ENCODE peak calls at places on chromosome 22, in ten cellular contexts. D is PC-3; Z is mammary epithelial cell; W is GM03348; O is NCI-H1436 treated with DMSO at 0.1 percent for 48 hours; A is activated T-helper 1 cell treated with anti-CD3 and anti-CD28 coated beads, Interleukin-2, amount 50 U/mL, for 16 hours; H is EL; J is cardiac septum; V is ELR; G is stimulated activated CD4-positive, alpha-beta T cell treated with anti-CD3 and anti-CD28 coated beads, Interleukin-15, amount 100 ng/mL, for 48 hours. L is an unnamed sample.

GRCh38 chr22:30241576-30242371 is 4.8 kb downstream of the LIF start:
- DNase-seq in D (no peak), Z (peak), W (no peak), O (no peak), A (no peak), H (no peak), J (no peak), V (no peak), G (no peak), L (no peak)

GRCh38 chr22:41092847-41093371 is 517 bp downstream of the EP300 start:
- DNase-seq in D (peak), Z (peak), W (peak), O (no peak), A (no peak), H (peak), J (no peak), V (peak), G (no peak), L (peak)

GRCh38 chr22:37854946-37855345 is 5.7 kb downstream of the EIF3L start:
- DNase-seq in D (no peak), Z (no peak), W (no peak), O (no peak), A (no peak), H (no peak), J (no peak), V (no peak), G (no peak), L (no peak)

GRCh38 chr22:32684148-32684821 is 117.2 kb upstream of the TIMP3 start:
- DNase-seq in D (no peak), Z (no peak), W (no peak), O (no peak), A (no peak), H (no peak), J (no peak), V (no peak), G (no peak), L (no peak)

GRCh38 chr22:48153726-48154125 is 1391.3 kb downstream of the TBC1D22A start:
- DNase-seq in D (no peak), Z (no peak), W (no peak), O (no peak), A (no peak), H (no peak), J (peak), V (no peak), G (no peak), L (no peak)

GRCh38 chr22:49203863-49204598 is 623.6 kb downstream of the BRD1 start:
- DNase-seq in D (no peak), Z (no peak), W (no peak), O (no peak), A (no peak), H (no peak), J (peak), V (no peak), G (no peak), L (no peak)

GRCh38 chr22:21811982-21812381 is 55.5 kb downstream of the MAPK1 start:
- DNase-seq in D (no peak), Z (no peak), W (no peak), O (no peak), A (no peak), H (no peak), J (no peak), V (no peak), G (no peak), L (no peak)

GRCh38 chr22:47043835-47044721 is 281.6 kb downstream of the TBC1D22A start:
- DNase-seq in D (no peak), Z (no peak), W (peak), O (peak), A (no peak), H (peak), J (no peak), V (peak), G (no peak), L (peak)

GRCh38 chr22:19666663-19667593 is 47.4 kb upstream of the SEPTIN5 start:
- DNase-seq in D (no peak), Z (no peak), W (no peak), O (no peak), A (no peak), H (peak), J (no peak), V (no peak), G (no peak), L (peak)

GRCh38 chr22:42881982-42882656 is 25.0 kb upstream of the ARFGAP3 start:
- DNase-seq in D (no peak), Z (no peak), W (no peak), O (no peak), A (no peak), H (no peak), J (no peak), V (no peak), G (no peak), L (no peak)

GRCh38 chr22:46246178-46246577 is 3.9 kb downstream of the CDPF1 start:
- DNase-seq in D (no peak), Z (no peak), W (no peak), O (no peak), A (no peak), H (no peak), J (no peak), V (no peak), G (no peak), L (no peak)

GRCh38 chr22:30829901-30830550 is 135.4 kb downstream of the OSBP2 start:
- DNase-seq in D (peak), Z (peak), W (peak), O (no peak), A (no peak), H (peak), J (no peak), V (peak), G (no peak), L (peak)

GRCh38 chr22:44587004-44587793 is 89.2 kb upstream of the RTL6 start:
- DNase-seq in D (peak), Z (peak), W (no peak), O (no peak), A (no peak), H (no peak), J (no peak), V (no peak), G (no peak), L (peak)

GRCh38 chr22:46425011-46425410 is 89.5 kb downstream of the TRMU start:
- DNase-seq in D (peak), Z (peak), W (peak), O (no peak), A (no peak), H (peak), J (no peak), V (peak), G (no peak), L (peak)

GRCh38 chr22:17842386-17842785 is 68.1 kb upstream of the BID start:
- DNase-seq in D (no peak), Z (no peak), W (no peak), O (no peak), A (peak), H (no peak), J (no peak), V (no peak), G (peak), L (no peak)

GRCh38 chr22:22397292-22397870 is 111.2 kb downstream of the ZNF280B start:
- DNase-seq in D (peak), Z (peak), W (peak), O (no peak), A (no peak), H (peak), J (no peak), V (peak), G (no peak), L (peak)

GRCh38 chr22:20247010-20247505 is 21.1 kb downstream of the RTN4R start:
- DNase-seq in D (no peak), Z (no peak), W (no peak), O (no peak), A (no peak), H (peak), J (no peak), V (no peak), G (no peak), L (no peak)

GRCh38 chr22:33625959-33626358 is 294.3 kb downstream of the LARGE1 start:
- DNase-seq in D (no peak), Z (no peak), W (no peak), O (no peak), A (no peak), H (no peak), J (no peak), V (no peak), G (no peak), L (no peak)

GRCh38 chr22:49765951-49766350 is 61.7 kb downstream of the BRD1 start:
- DNase-seq in D (no peak), Z (no peak), W (no peak), O (no peak), A (peak), H (no peak), J (no peak), V (no peak), G (no peak), L (no peak)

GRCh38 chr22:40176921-40177737 is 596 bp upstream of the TNRC6B start:
- DNase-seq in D (peak), Z (peak), W (peak), O (no peak), A (peak), H (peak), J (no peak), V (peak), G (peak), L (peak)

GRCh38 chr22:24996420-24996952 is 44.0 kb downstream of the KIAA1671 start:
- DNase-seq in D (peak), Z (no peak), W (peak), O (peak), A (no peak), H (peak), J (no peak), V (peak), G (no peak), L (peak)

GRCh38 chr22:31611065-31611760 is 50.8 kb downstream of the PISD start:
- DNase-seq in D (no peak), Z (no peak), W (no peak), O (no peak), A (no peak), H (no peak), J (peak), V (no peak), G (no peak), L (no peak)

GRCh38 chr22:46652930-46653331 is 32.7 kb downstream of the GRAMD4 start:
- DNase-seq in D (no peak), Z (no peak), W (no peak), O (no peak), A (no peak), H (no peak), J (no peak), V (no peak), G (no peak), L (no peak)

GRCh38 chr22:36727927-36728488 is 24.5 kb upstream of the CACNG2 start:
- DNase-seq in D (no peak), Z (no peak), W (no peak), O (no peak), A (no peak), H (no peak), J (no peak), V (no peak), G (no peak), L (no peak)

GRCh38 chr22:21038405-21038804 is 6.0 kb upstream of the SLC7A4 start:
- DNase-seq in D (no peak), Z (no peak), W (no peak), O (no peak), A (no peak), H (peak), J (no peak), V (no peak), G (no peak), L (peak)

GRCh38 chr22:37561209-37562048 is 1.1 kb downstream of the CDC42EP1 start:
- DNase-seq in D (peak), Z (peak), W (peak), O (no peak), A (peak), H (peak), J (peak), V (peak), G (peak), L (peak)